ENCODE peak calls at places on chromosomes 6 and 20, in four cellular contexts. One of them, this sample, is unnamed.

GRCh38 chr20:846894-847278 is 13.4 kb downstream of the FAM110A start:
- DNase-seq in GM13977: peak
- DNase-seq in activated CD4-positive, alpha-beta memory T cell treated with anti-CD3 and anti-CD28 coated beads, Interleukin-2, amount 10 ng/mL, durations not matched to agents 7 days and 5 days: peak
- DNase-seq in astrocyte of the spinal cord: no peak
- DNase-seq in this sample: no peak

GRCh38 chr6:170113141-170113540 is 177.7 kb downstream of the DLL1 start:
- DNase-seq in GM13977: no peak
- DNase-seq in activated CD4-positive, alpha-beta memory T cell treated with anti-CD3 and anti-CD28 coated beads, Interleukin-2, amount 10 ng/mL, durations not matched to agents 7 days and 5 days: no peak
- DNase-seq in astrocyte of the spinal cord: no peak
- DNase-seq in this sample: no peak

GRCh38 chr20:1890469-1891262 is 4.5 kb upstream of the SIRPA start:
- DNase-seq in GM13977: no peak
- DNase-seq in activated CD4-positive, alpha-beta memory T cell treated with anti-CD3 and anti-CD28 coated beads, Interleukin-2, amount 10 ng/mL, durations not matched to agents 7 days and 5 days: no peak
- DNase-seq in astrocyte of the spinal cord: no peak
- DNase-seq in this sample: no peak

GRCh38 chr20:56875803-56876202 is 246.7 kb downstream of the TFAP2C start:
- DNase-seq in GM13977: no peak
- DNase-seq in activated CD4-positive, alpha-beta memory T cell treated with anti-CD3 and anti-CD28 coated beads, Interleukin-2, amount 10 ng/mL, durations not matched to agents 7 days and 5 days: no peak
- DNase-seq in astrocyte of the spinal cord: no peak
- DNase-seq in this sample: no peak

GRCh38 chr20:64083380-64084208 is 604 bp downstream of the LKAAEAR1 start:
- DNase-seq in GM13977: peak
- DNase-seq in activated CD4-positive, alpha-beta memory T cell treated with anti-CD3 and anti-CD28 coated beads, Interleukin-2, amount 10 ng/mL, durations not matched to agents 7 days and 5 days: peak
- DNase-seq in astrocyte of the spinal cord: peak
- DNase-seq in this sample: peak

GRCh38 chr6:132190097-132190814 is 211.0 kb downstream of the MOXD1 start:
- DNase-seq in GM13977: peak
- DNase-seq in activated CD4-positive, alpha-beta memory T cell treated with anti-CD3 and anti-CD28 coated beads, Interleukin-2, amount 10 ng/mL, durations not matched to agents 7 days and 5 days: no peak
- DNase-seq in astrocyte of the spinal cord: peak
- DNase-seq in this sample: no peak

GRCh38 chr20:36854343-36855240 is 21.3 kb upstream of the TLDC2 start:
- DNase-seq in GM13977: no peak
- DNase-seq in activated CD4-positive, alpha-beta memory T cell treated with anti-CD3 and anti-CD28 coated beads, Interleukin-2, amount 10 ng/mL, durations not matched to agents 7 days and 5 days: no peak
- DNase-seq in astrocyte of the spinal cord: no peak
- DNase-seq in this sample: no peak

GRCh38 chr20:5531318-5532081 is 214.7 kb upstream of the PROKR2 start:
- DNase-seq in GM13977: no peak
- DNase-seq in activated CD4-positive, alpha-beta memory T cell treated with anti-CD3 and anti-CD28 coated beads, Interleukin-2, amount 10 ng/mL, durations not matched to agents 7 days and 5 days: no peak
- DNase-seq in astrocyte of the spinal cord: peak
- DNase-seq in this sample: no peak

GRCh38 chr6:12911387-12911960 is 194.9 kb downstream of the PHACTR1 start:
- DNase-seq in GM13977: peak
- DNase-seq in activated CD4-positive, alpha-beta memory T cell treated with anti-CD3 and anti-CD28 coated beads, Interleukin-2, amount 10 ng/mL, durations not matched to agents 7 days and 5 days: no peak
- DNase-seq in astrocyte of the spinal cord: peak
- DNase-seq in this sample: no peak

GRCh38 chr20:11090751-11091150 is 417.0 kb upstream of the JAG1 start:
- DNase-seq in GM13977: no peak
- DNase-seq in activated CD4-positive, alpha-beta memory T cell treated with anti-CD3 and anti-CD28 coated beads, Interleukin-2, amount 10 ng/mL, durations not matched to agents 7 days and 5 days: no peak
- DNase-seq in astrocyte of the spinal cord: no peak
- DNase-seq in this sample: no peak

This sample was measured in WERI-Rb-1.